ENCODE peak calls at places on chromosomes 2 and 18, in five cellular contexts. One of them, this sample, is unnamed.

GRCh38 chr2:42036413-42036812 is 11.4 kb upstream of the PKDCC start:
- DNase-seq in breast epithelium: no peak
- DNase-seq in A549: no peak
- DNase-seq in ovary: no peak
- DNase-seq in Peyer's patch: no peak
- DNase-seq in this sample: no peak

GRCh38 chr2:10790228-10790973 is 22.2 kb downstream of the PDIA6 start:
- DNase-seq in breast epithelium: no peak
- DNase-seq in A549: no peak
- DNase-seq in ovary: no peak
- DNase-seq in Peyer's patch: peak; percentile 42
- DNase-seq in this sample: no peak

GRCh38 chr2:133710613-133711012 is 142.3 kb upstream of the NCKAP5 start:
- DNase-seq in breast epithelium: no peak
- DNase-seq in A549: no peak
- DNase-seq in ovary: no peak
- DNase-seq in Peyer's patch: no peak
- DNase-seq in this sample: no peak

GRCh38 chr2:19362652-19363473 is 4.4 kb upstream of the OSR1 start:
- DNase-seq in breast epithelium: no peak
- DNase-seq in A549: peak; percentile 89
- DNase-seq in ovary: peak; percentile 84
- DNase-seq in Peyer's patch: peak; percentile 60
- DNase-seq in this sample: peak; percentile 96

GRCh38 chr2:14720319-14720718 is 87.8 kb downstream of the LRATD1 start:
- DNase-seq in breast epithelium: no peak
- DNase-seq in A549: no peak
- DNase-seq in ovary: no peak
- DNase-seq in Peyer's patch: no peak
- DNase-seq in this sample: no peak

GRCh38 chr18:8367217-8367988 is 241.8 kb upstream of the RAB12 start:
- DNase-seq in breast epithelium: no peak
- DNase-seq in A549: peak; percentile 7
- DNase-seq in ovary: peak; percentile 70
- DNase-seq in Peyer's patch: no peak
- DNase-seq in this sample: no peak

GRCh38 chr2:7849027-7849426 is 832.8 kb upstream of the ID2 start:
- DNase-seq in breast epithelium: no peak
- DNase-seq in A549: no peak
- DNase-seq in ovary: no peak
- DNase-seq in Peyer's patch: no peak
- DNase-seq in this sample: no peak

GRCh38 chr2:219419331-219420197 is 1.4 kb downstream of the DES start:
- DNase-seq in breast epithelium: no peak
- DNase-seq in A549: no peak
- DNase-seq in ovary: no peak
- DNase-seq in Peyer's patch: no peak
- DNase-seq in this sample: peak; percentile 56

GRCh38 chr2:18282026-18282425 is 278.4 kb downstream of the RDH14 start:
- DNase-seq in breast epithelium: no peak
- DNase-seq in A549: no peak
- DNase-seq in ovary: no peak
- DNase-seq in Peyer's patch: no peak
- DNase-seq in this sample: no peak

GRCh38 chr2:205411558-205411957 is 270.7 kb upstream of the NRP2 start:
- DNase-seq in breast epithelium: no peak
- DNase-seq in A549: no peak
- DNase-seq in ovary: peak; percentile 12
- DNase-seq in Peyer's patch: no peak
- DNase-seq in this sample: no peak

GRCh38 chr2:127219716-127220090 is 396 bp downstream of the CYP27C1 start:
- DNase-seq in breast epithelium: no peak
- DNase-seq in A549: no peak
- DNase-seq in ovary: peak; percentile 40
- DNase-seq in Peyer's patch: no peak
- DNase-seq in this sample: peak; percentile 88

GRCh38 chr2:181036848-181037603 is 56.6 kb downstream of the UBE2E3 start:
- DNase-seq in breast epithelium: no peak
- DNase-seq in A549: no peak
- DNase-seq in ovary: no peak
- DNase-seq in Peyer's patch: no peak
- DNase-seq in this sample: no peak

GRCh38 chr2:179238027-179238426 is 26.6 kb downstream of the SESTD1 start:
- DNase-seq in breast epithelium: no peak
- DNase-seq in A549: no peak
- DNase-seq in ovary: no peak
- DNase-seq in Peyer's patch: no peak
- DNase-seq in this sample: no peak

GRCh38 chr2:101617786-101618185 is 79.7 kb upstream of the MAP4K4 start:
- DNase-seq in breast epithelium: no peak
- DNase-seq in A549: no peak
- DNase-seq in ovary: no peak
- DNase-seq in Peyer's patch: no peak
- DNase-seq in this sample: no peak

GRCh38 chr2:167787021-167787420 is 460.4 kb downstream of the STK39 start:
- DNase-seq in breast epithelium: no peak
- DNase-seq in A549: no peak
- DNase-seq in ovary: no peak
- DNase-seq in Peyer's patch: no peak
- DNase-seq in this sample: no peak

GRCh38 chr18:50559750-50560680 is at the start of gene MAPK4:
- DNase-seq in breast epithelium: no peak
- DNase-seq in A549: no peak
- DNase-seq in ovary: peak; percentile 65
- DNase-seq in Peyer's patch: no peak
- DNase-seq in this sample: no peak

GRCh38 chr2:86785456-86785855 is 5.3 kb downstream of the CD8A start:
- DNase-seq in breast epithelium: no peak
- DNase-seq in A549: no peak
- DNase-seq in ovary: no peak
- DNase-seq in Peyer's patch: no peak
- DNase-seq in this sample: no peak

GRCh38 chr18:33210575-33211189 is 229.8 kb downstream of the CCDC178 start:
- DNase-seq in breast epithelium: no peak
- DNase-seq in A549: peak; percentile 24
- DNase-seq in ovary: no peak
- DNase-seq in Peyer's patch: no peak
- DNase-seq in this sample: no peak

GRCh38 chr2:74690571-74690970 is 36.5 kb downstream of the SEMA4F start:
- DNase-seq in breast epithelium: no peak
- DNase-seq in A549: peak; percentile 70
- DNase-seq in ovary: no peak
- DNase-seq in Peyer's patch: no peak
- DNase-seq in this sample: peak; percentile 30

GRCh38 chr2:240236217-240237111 is 96.0 kb upstream of the OTOS start:
- DNase-seq in breast epithelium: peak; percentile 44
- DNase-seq in A549: no peak
- DNase-seq in ovary: peak; percentile 67
- DNase-seq in Peyer's patch: no peak
- DNase-seq in this sample: no peak

GRCh38 chr18:79496978-79497637 is 101.4 kb downstream of the NFATC1 start:
- DNase-seq in breast epithelium: no peak
- DNase-seq in A549: no peak
- DNase-seq in ovary: peak; percentile 20
- DNase-seq in Peyer's patch: peak; percentile 86
- DNase-seq in this sample: peak; percentile 76

GRCh38 chr2:54557601-54558187 is 101.6 kb downstream of the SPTBN1 start:
- DNase-seq in breast epithelium: peak; percentile 57
- DNase-seq in A549: peak; percentile 85
- DNase-seq in ovary: peak; percentile 52
- DNase-seq in Peyer's patch: peak; percentile 78
- DNase-seq in this sample: no peak

GRCh38 chr18:22678486-22678885 is 254.6 kb upstream of the RBBP8 start:
- DNase-seq in breast epithelium: no peak
- DNase-seq in A549: no peak
- DNase-seq in ovary: no peak
- DNase-seq in Peyer's patch: no peak
- DNase-seq in this sample: no peak

GRCh38 chr2:168166902-168167510 is 80.4 kb downstream of the STK39 start:
- DNase-seq in breast epithelium: no peak
- DNase-seq in A549: peak; percentile 10
- DNase-seq in ovary: no peak
- DNase-seq in Peyer's patch: no peak
- DNase-seq in this sample: no peak

GRCh38 chr2:3571284-3571683 is 3.8 kb upstream of the RPS7 start:
- DNase-seq in breast epithelium: no peak
- DNase-seq in A549: no peak
- DNase-seq in ovary: no peak
- DNase-seq in Peyer's patch: no peak
- DNase-seq in this sample: no peak

GRCh38 chr2:202871161-202872141 is at the start of gene ICA1L:
- DNase-seq in breast epithelium: peak; percentile 56
- DNase-seq in A549: peak; percentile 60
- DNase-seq in ovary: peak; percentile 81
- DNase-seq in Peyer's patch: peak; percentile 49
- DNase-seq in this sample: peak; percentile 87

GRCh38 chr2:202870431-202871160 is 970 bp downstream of the ICA1L start:
- DNase-seq in breast epithelium: peak; percentile 59
- DNase-seq in A549: peak; percentile 83
- DNase-seq in ovary: peak; percentile 78
- DNase-seq in Peyer's patch: peak; percentile 59
- DNase-seq in this sample: peak; percentile 32
- TF ChIP-seq POLR2A in breast epithelium: no peak
- TF ChIP-seq POLR2A in A549: peak; percentile 14
- TF ChIP-seq POLR2A in ovary: no peak
- TF ChIP-seq POLR2A in Peyer's patch: no peak
- TF ChIP-seq POLR2A in this sample: no peak

GRCh38 chr18:60809937-60810336 is 437.4 kb upstream of the MC4R start:
- DNase-seq in breast epithelium: no peak
- DNase-seq in A549: no peak
- DNase-seq in ovary: no peak
- DNase-seq in Peyer's patch: no peak
- DNase-seq in this sample: no peak

DNA sequence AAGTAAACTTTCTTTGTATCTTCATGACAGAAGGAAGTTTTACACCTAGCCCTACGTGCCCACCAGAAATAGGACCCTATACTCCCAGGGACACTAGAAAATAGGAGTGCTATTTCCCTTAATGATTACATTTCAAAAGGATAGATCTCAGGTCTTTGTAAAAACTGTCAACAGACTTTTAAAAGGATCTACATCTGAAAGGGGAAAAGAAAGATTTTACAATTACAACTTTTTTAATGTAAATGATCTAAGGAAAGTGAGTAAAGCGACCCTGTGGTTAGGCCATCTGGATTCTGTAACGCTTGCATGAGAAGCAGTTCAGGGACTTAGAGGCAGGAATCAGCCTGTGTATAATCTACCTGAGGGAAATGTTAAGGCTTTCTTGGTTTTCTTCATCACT is 431.8 kb upstream of the MC4R start:
- DNase-seq in breast epithelium: no peak
- DNase-seq in A549: no peak
- DNase-seq in ovary: no peak
- DNase-seq in Peyer's patch: no peak
- DNase-seq in this sample: no peak
- TF ChIP-seq CTCF in breast epithelium: no peak
- TF ChIP-seq CTCF in A549: no peak
- TF ChIP-seq CTCF in ovary: no peak
- TF ChIP-seq CTCF in Peyer's patch: no peak
- TF ChIP-seq CTCF in this sample: no peak

GRCh38 chr18:25278415-25278814 is 73.6 kb downstream of the ZNF521 start:
- DNase-seq in breast epithelium: no peak
- DNase-seq in A549: no peak
- DNase-seq in ovary: no peak
- DNase-seq in Peyer's patch: no peak
- DNase-seq in this sample: no peak
- H3K4me3 ChIP-seq in breast epithelium: no peak overlapping the region
- H3K4me3 ChIP-seq in A549: no peak overlapping the region
- H3K4me3 ChIP-seq in ovary: no peak overlapping the region
- H3K4me3 ChIP-seq in Peyer's patch: no peak overlapping the region
- H3K4me3 ChIP-seq in this sample: no peak overlapping the region

DNA sequence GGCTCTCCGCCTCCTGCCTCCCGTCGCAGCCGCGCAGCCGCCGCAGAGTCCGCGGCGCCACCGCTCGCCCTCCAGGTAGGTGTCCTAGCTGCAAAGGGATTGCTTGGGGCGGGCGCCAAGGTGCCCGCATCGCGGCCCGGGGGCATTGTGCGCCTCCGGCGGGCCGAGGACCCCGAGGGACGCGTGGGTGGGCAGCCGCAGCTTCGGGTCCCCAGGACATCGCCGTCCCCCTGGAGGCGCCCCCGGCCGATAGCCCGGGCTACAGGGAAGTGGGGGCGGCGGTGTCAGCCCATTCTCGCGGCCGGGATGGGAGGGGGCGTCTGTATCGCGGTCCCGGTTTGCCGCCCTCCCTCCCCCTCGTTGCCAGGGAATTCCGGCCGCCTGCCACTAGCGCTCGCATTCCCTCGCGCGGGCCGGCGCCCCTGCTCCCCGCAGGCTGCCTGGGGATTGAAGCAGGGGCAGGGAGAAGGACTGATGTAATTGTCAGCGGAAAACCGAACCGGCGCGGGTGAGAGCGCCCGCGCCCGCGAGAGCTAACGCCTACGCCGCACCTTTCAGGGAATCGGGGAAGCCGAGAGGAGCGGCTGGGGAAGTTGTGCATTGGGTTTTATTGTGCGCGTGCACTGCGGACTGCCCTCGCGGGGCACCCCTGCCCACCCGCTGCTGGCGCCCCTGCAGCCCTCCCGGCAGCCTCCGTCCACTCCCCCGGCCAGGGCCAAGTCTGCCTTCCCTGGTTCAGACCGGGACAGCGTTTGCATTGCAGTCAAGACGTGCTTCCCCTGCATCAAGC is 483 bp downstream of the OSBPL6 start:
- DNase-seq in breast epithelium: peak; percentile 52
- DNase-seq in A549: peak; percentile 58
- DNase-seq in ovary: peak; percentile 42
- DNase-seq in Peyer's patch: no peak
- DNase-seq in this sample: no peak
- TF ChIP-seq POLR2A in breast epithelium: no peak
- TF ChIP-seq POLR2A in A549: no peak
- TF ChIP-seq POLR2A in ovary: no peak
- TF ChIP-seq POLR2A in Peyer's patch: no peak
- TF ChIP-seq POLR2A in this sample: no peak

GRCh38 chr2:67476808-67477790 is 80.0 kb downstream of the ETAA1 start:
- DNase-seq in breast epithelium: no peak
- DNase-seq in A549: peak; percentile 65
- DNase-seq in ovary: peak; percentile 15
- DNase-seq in Peyer's patch: no peak
- DNase-seq in this sample: no peak
- TF ChIP-seq CTCF in breast epithelium: no peak
- TF ChIP-seq CTCF in A549: peak; percentile 86
- TF ChIP-seq CTCF in ovary: no peak
- TF ChIP-seq CTCF in Peyer's patch: peak; percentile 42
- TF ChIP-seq CTCF in this sample: no peak

GRCh38 chr2:84940088-84940470 is 30.9 kb upstream of the KCMF1 start:
- DNase-seq in breast epithelium: no peak
- DNase-seq in A549: no peak
- DNase-seq in ovary: no peak
- DNase-seq in Peyer's patch: no peak
- DNase-seq in this sample: no peak

GRCh38 chr2:84942166-84942565 is 28.8 kb upstream of the KCMF1 start:
- DNase-seq in breast epithelium: no peak
- DNase-seq in A549: no peak
- DNase-seq in ovary: no peak
- DNase-seq in Peyer's patch: no peak
- DNase-seq in this sample: no peak

GRCh38 chr2:84942964-84943421 is 28.0 kb upstream of the KCMF1 start:
- DNase-seq in breast epithelium: no peak
- DNase-seq in A549: no peak
- DNase-seq in ovary: no peak
- DNase-seq in Peyer's patch: no peak
- DNase-seq in this sample: no peak

GRCh38 chr2:84939426-84940087 is 31.4 kb upstream of the KCMF1 start:
- DNase-seq in breast epithelium: no peak
- DNase-seq in A549: peak; percentile 49
- DNase-seq in ovary: no peak
- DNase-seq in Peyer's patch: peak; percentile 79
- DNase-seq in this sample: no peak

GRCh38 chr2:84940836-84941412 is 30.0 kb upstream of the KCMF1 start:
- DNase-seq in breast epithelium: no peak
- DNase-seq in A549: no peak
- DNase-seq in ovary: no peak
- DNase-seq in Peyer's patch: no peak
- DNase-seq in this sample: no peak
- H3K4me3 ChIP-seq in breast epithelium: no peak overlapping the region
- H3K4me3 ChIP-seq in A549: no peak overlapping the region
- H3K4me3 ChIP-seq in ovary: no peak overlapping the region
- H3K4me3 ChIP-seq in Peyer's patch: no peak overlapping the region
- H3K4me3 ChIP-seq in this sample: no peak overlapping the region

This sample was measured in lower leg skin.